ENCODE peak calls at places on chromosomes 4 and X, in nine cellular contexts. U is psoas muscle; H is endothelial cell; J is nephron progenitor cell; S is activated CD4-positive, CD25-positive, alpha-beta regulatory T cell; V is epithelial cell of esophagus; Q is stromal cell of bone marrow; D is naive B cell; A is activated CD4-positive, alpha-beta T cell treated with anti-CD3 and anti-CD28 coated beads, Interleukin-2, amount 50 U/mL, for 24 hours. E is an unnamed sample.

GRCh38 chr4:5021546-5021945 is 2.3 kb upstream of the CYTL1 start:
- DNase-seq in V (no peak), U (no peak), S (no peak), D (no peak), J (no peak), Q (no peak), A (no peak), H (no peak), E (no peak)

GRCh38 chr4:122017296-122017695 is 65.4 kb upstream of the TRPC3 start:
- DNase-seq in J (peak; percentile 35), U (no peak), H (no peak), Q (no peak), V (no peak), S (no peak), A (no peak), D (no peak), E (no peak)

GRCh38 chrX:1946974-1947373 is 332.1 kb downstream of the ASMT start:
- DNase-seq in H (no peak), D (no peak), S (no peak), Q (no peak), A (no peak), V (no peak), J (no peak), U (no peak), E (no peak)

GRCh38 chr4:96602661-96603060 is 762.8 kb downstream of the PDHA2 start:
- DNase-seq in U (no peak), A (no peak), D (no peak), Q (no peak), H (no peak), J (no peak), V (no peak), S (no peak), E (no peak)

GRCh38 chr4:175891863-175892262 is 79.8 kb upstream of the GPM6A start:
- DNase-seq in U (no peak), H (no peak), Q (peak; percentile 4), J (no peak), D (no peak), S (no peak), A (no peak), V (peak; percentile 39), E (peak; percentile 68)

GRCh38 chrX:3545901-3546300 is 167.5 kb downstream of the PRKX start:
- DNase-seq in V (peak; percentile 60), D (no peak), J (no peak), Q (no peak), H (no peak), A (no peak), S (no peak), U (no peak), E (no peak)

GRCh38 chr4:79319975-79320374 is 5.9 kb downstream of the NAA11 start:
- DNase-seq in D (no peak), U (no peak), Q (no peak), J (no peak), A (no peak), S (no peak), V (no peak), H (no peak), E (no peak)

GRCh38 chr4:87382931-87383330 is 8.1 kb downstream of the HSD17B11 start:
- DNase-seq in A (no peak), S (no peak), V (no peak), Q (no peak), H (no peak), U (no peak), D (no peak), J (no peak), E (no peak)

GRCh38 chrX:1387141-1387776 is 4.7 kb downstream of the SLC25A6 start:
- DNase-seq in V (no peak), Q (no peak), U (peak; percentile 55), S (no peak), A (no peak), H (no peak), J (no peak), D (no peak), E (no peak)

GRCh38 chr4:37734989-37735388 is 48.8 kb upstream of the RELL1 start:
- DNase-seq in H (no peak), J (no peak), D (no peak), A (no peak), S (no peak), Q (no peak), V (no peak), U (no peak), E (no peak)

GRCh38 chr4:3529363-3529762 is 2.9 kb downstream of the LRPAP1 start:
- DNase-seq in D (no peak), U (peak; percentile 73), J (peak; percentile 46), V (no peak), S (no peak), A (no peak), H (no peak), Q (no peak), E (peak; percentile 59)

GRCh38 chrX:44748014-44748413 is 95.8 kb upstream of the DUSP21 start:
- DNase-seq in J (no peak), A (no peak), D (no peak), Q (peak; percentile 36), S (no peak), V (peak; percentile 50), H (no peak), U (no peak), E (no peak)

GRCh38 chrX:153954618-153955450 is 10.4 kb upstream of the RENBP start:
- DNase-seq in D (no peak), H (no peak), J (no peak), U (peak; percentile 51), S (no peak), V (no peak), Q (no peak), A (no peak), E (no peak)

GRCh38 chr4:100063355-100063754 is 113.3 kb upstream of the H2AZ1 start:
- DNase-seq in A (no peak), J (no peak), S (no peak), D (no peak), H (no peak), Q (no peak), U (no peak), V (peak; percentile 31), E (peak; percentile 2)

GRCh38 chr4:119314356-119314755 is 7.6 kb downstream of the FABP2 start:
- DNase-seq in S (no peak), J (no peak), A (no peak), V (peak; percentile 62), Q (peak; percentile 40), D (peak; percentile 30), H (peak; percentile 28), U (no peak), E (peak; percentile 57)

GRCh38 chrX:7263961-7264360 is 116.0 kb upstream of the PUDP start:
- DNase-seq in J (no peak), A (no peak), V (peak; percentile 86), D (no peak), H (no peak), Q (peak; percentile 13), U (no peak), S (no peak), E (no peak)

GRCh38 chr4:185567828-185568442 is 32.6 kb upstream of the PDLIM3 start:
- DNase-seq in H (no peak), J (no peak), A (no peak), D (no peak), Q (no peak), V (no peak), S (no peak), U (peak; percentile 76), E (no peak)

GRCh38 chr4:149741186-149741831 is 74.3 kb downstream of the IQCM start:
- DNase-seq in S (no peak), J (no peak), U (no peak), V (no peak), A (no peak), H (no peak), Q (no peak), D (no peak), E (no peak)

GRCh38 chr4:107930821-107931774 is at the start of gene CYP2U1:
- DNase-seq in H (peak; percentile 78), S (peak; percentile 41), A (peak; percentile 62), J (peak; percentile 92), D (peak; percentile 87), V (peak; percentile 72), U (peak; percentile 93), Q (peak; percentile 61), E (peak; percentile 76)

GRCh38 chrX:37509349-37509748 is 62.1 kb upstream of the LANCL3 start:
- DNase-seq in A (no peak), H (peak; percentile 3), D (no peak), S (no peak), U (no peak), J (no peak), Q (no peak), V (peak; percentile 4), E (peak; percentile 4)

GRCh38 chr4:71184195-71184781 is 154.5 kb upstream of the SLC4A4 start:
- DNase-seq in U (no peak), S (no peak), H (peak; percentile 17), J (peak; percentile 35), A (peak; percentile 26), Q (peak; percentile 48), V (peak; percentile 66), D (peak; percentile 48), E (peak; percentile 68)

GRCh38 chr4:77308843-77309242 is 151.8 kb downstream of the CCNG2 start:
- DNase-seq in D (no peak), H (no peak), J (no peak), V (peak; percentile 69), U (no peak), A (no peak), Q (peak; percentile 16), S (no peak), E (peak; percentile 50)

GRCh38 chrX:79080131-79080530 is 64.4 kb upstream of the GPR174 start:
- DNase-seq in U (no peak), J (no peak), D (no peak), V (no peak), S (no peak), Q (peak; percentile 7), H (no peak), A (no peak), E (no peak)

GRCh38 chr4:158080354-158080753 is 92.5 kb downstream of the GASK1B start:
- DNase-seq in S (no peak), Q (no peak), D (no peak), V (no peak), J (no peak), A (no peak), U (no peak), H (no peak), E (no peak)

GRCh38 chr4:107153228-107153627 is 117.1 kb upstream of the DKK2 start:
- DNase-seq in S (no peak), H (peak; percentile 80), A (no peak), V (peak; percentile 19), D (no peak), Q (no peak), J (peak; percentile 7), U (no peak), E (no peak)

GRCh38 chr4:102815981-102816380 is 11.4 kb downstream of the UBE2D3 start:
- DNase-seq in Q (peak; percentile 82), H (no peak), J (no peak), V (peak; percentile 86), S (no peak), D (no peak), U (no peak), A (no peak), E (no peak)

GRCh38 chrX:74923942-74924448 is 1.3 kb downstream of the NEXMIF start:
- DNase-seq in D (no peak), S (no peak), A (no peak), V (no peak), H (peak; percentile 4), U (no peak), Q (no peak), J (peak; percentile 12), E (no peak)

GRCh38 chrX:44244008-44244407 is 99.5 kb downstream of the EFHC2 start:
- DNase-seq in J (no peak), V (peak; percentile 38), U (no peak), D (peak; percentile 17), S (no peak), A (no peak), Q (peak; percentile 25), H (no peak), E (peak; percentile 3)

GRCh38 chrX:8018916-8019315 is 91.7 kb upstream of the PNPLA4 start:
- DNase-seq in H (no peak), A (no peak), D (no peak), J (no peak), U (no peak), Q (no peak), V (no peak), S (no peak), E (no peak)

GRCh38 chr4:17309567-17310268 is 202.2 kb downstream of the QDPR start:
- DNase-seq in Q (no peak), V (no peak), S (no peak), D (no peak), J (no peak), H (no peak), U (no peak), A (no peak), E (no peak)

GRCh38 chrX:123959281-123960063 is 2.0 kb upstream of the STAG2 start:
- DNase-seq in S (no peak), V (peak; percentile 18), H (peak; percentile 4), D (no peak), Q (no peak), A (no peak), U (peak; percentile 78), J (peak; percentile 31), E (peak; percentile 31)

E was measured in OCI-LY7.